ENCODE peak calls at places on chromosomes 12 and 14, in nine cellular contexts. O is kidney tubule cell; H is GM13977; K is AG09319; C is HuH-7; D is effector CD8-positive, alpha-beta T cell; Q is ACHN; V is cardiac muscle cell; G is CD4-positive, alpha-beta T cell. R is an unnamed sample.

GRCh38 chr14:100143523-100143922 is 15.9 kb downstream of the DEGS2 start:
- DNase-seq in H (no peak), G (no peak), O (no peak), D (no peak), V (no peak), K (no peak), C (no peak), Q (no peak), R (no peak)

GRCh38 chr12:111248981-111249380 is 119.9 kb downstream of the PHETA1 start:
- DNase-seq in D (no peak), Q (no peak), C (no peak), V (peak; percentile 21), O (no peak), G (no peak), K (no peak), H (no peak), R (no peak)

GRCh38 chr12:38507839-38508238 is 191.3 kb downstream of the ALG10B start:
- DNase-seq in G (no peak), K (no peak), Q (no peak), V (no peak), C (no peak), H (no peak), O (no peak), D (no peak), R (no peak)

GRCh38 chr14:94517248-94517640 is 8.0 kb upstream of the SERPINA12 start:
- DNase-seq in V (no peak), H (no peak), D (no peak), Q (no peak), C (no peak), K (no peak), G (no peak), O (no peak), R (no peak)

GRCh38 chr12:20128926-20129325 is 239.4 kb upstream of the PDE3A start:
- DNase-seq in H (no peak), O (no peak), Q (no peak), C (no peak), V (peak; percentile 43), D (no peak), K (no peak), G (no peak), R (no peak)

GRCh38 chr12:115752913-115753726 is 524.4 kb downstream of the MED13L start:
- DNase-seq in D (no peak), C (peak; percentile 17), V (peak; percentile 84), K (peak; percentile 80), H (peak; percentile 24), O (peak; percentile 63), Q (peak; percentile 68), G (no peak), R (peak; percentile 70)

GRCh38 chr12:118035194-118036041 is 18.9 kb downstream of the RFC5 start:
- DNase-seq in V (peak; percentile 23), K (no peak), Q (peak; percentile 77), G (no peak), O (peak; percentile 22), D (no peak), H (peak; percentile 70), C (no peak), R (no peak)

GRCh38 chr14:32559048-32559447 is 229.9 kb downstream of the AKAP6 start:
- DNase-seq in C (no peak), H (no peak), Q (no peak), V (no peak), D (no peak), G (no peak), O (peak; percentile 54), K (no peak), R (no peak)

GRCh38 chr14:54742492-54743350 is 159.9 kb downstream of the GCH1 start:
- DNase-seq in C (no peak), D (no peak), K (no peak), G (no peak), Q (no peak), V (no peak), H (no peak), O (no peak), R (no peak)

GRCh38 chr14:104116544-104117340 is 21.6 kb upstream of the KIF26A start:
- DNase-seq in G (no peak), C (no peak), K (no peak), V (no peak), O (peak; percentile 29), Q (no peak), H (no peak), D (no peak), R (no peak)

GRCh38 chr12:123948401-123949117 is 24.1 kb downstream of the CCDC92 start:
- DNase-seq in C (no peak), K (no peak), H (no peak), O (peak; percentile 36), Q (no peak), V (no peak), G (no peak), D (no peak), R (peak; percentile 55)

GRCh38 chr12:52976574-52977071 is 27.7 kb downstream of the KRT18 start:
- DNase-seq in O (no peak), H (no peak), C (no peak), Q (no peak), D (no peak), G (no peak), V (peak; percentile 65), K (no peak), R (no peak)

GRCh38 chr12:109491671-109492070 is 14.2 kb downstream of the UBE3B start:
- DNase-seq in Q (no peak), V (no peak), K (no peak), D (no peak), H (no peak), C (no peak), O (no peak), G (no peak), R (no peak)

GRCh38 chr14:91417134-91417982 is at the start of gene CCDC88C:
- DNase-seq in G (peak; percentile 64), H (peak; percentile 89), V (no peak), D (peak; percentile 57), Q (peak; percentile 68), K (no peak), O (peak; percentile 75), C (no peak), R (peak; percentile 48)

GRCh38 chr12:6524648-6525047 is 9.7 kb upstream of the GAPDH start:
- DNase-seq in C (no peak), Q (no peak), D (no peak), G (no peak), K (no peak), H (no peak), O (no peak), V (no peak), R (no peak)

GRCh38 chr12:71410844-71411243 is 28.8 kb upstream of the LGR5 start:
- DNase-seq in C (no peak), H (no peak), G (no peak), O (no peak), K (no peak), V (no peak), Q (no peak), D (no peak), R (no peak)

GRCh38 chr12:72146495-72146894 is 125.7 kb upstream of the TRHDE start:
- DNase-seq in Q (no peak), V (no peak), C (no peak), G (no peak), K (no peak), D (no peak), O (no peak), H (no peak), R (no peak)

GRCh38 chr14:21299562-21300130 is 19.8 kb downstream of the RPGRIP1 start:
- DNase-seq in H (no peak), K (no peak), C (no peak), V (no peak), G (no peak), O (no peak), D (no peak), Q (no peak), R (no peak)

GRCh38 chr14:77782202-77782601 is 17.7 kb upstream of the ADCK1 start:
- DNase-seq in C (no peak), V (no peak), H (no peak), D (no peak), G (no peak), K (no peak), O (no peak), Q (no peak), R (no peak)

R was measured in midbrain.